ENCODE peak calls at places on chromosomes 4 and X, in six cellular contexts. One of them, this sample, is unnamed.

GRCh38 chrX:18394477-18394876 is 30.9 kb upstream of the CDKL5 start:
- DNase-seq in cardiac muscle cell: no peak
- DNase-seq in epithelial cell of esophagus: no peak
- DNase-seq in mucosa of descending colon: no peak
- DNase-seq in PC-9: no peak
- DNase-seq in upper lobe of right lung: no peak
- DNase-seq in this sample: no peak

GRCh38 chrX:105745863-105746262 is 76.5 kb upstream of the NRK start:
- DNase-seq in epithelial cell of esophagus: peak
- DNase-seq in upper lobe of right lung: no peak
- DNase-seq in PC-9: peak
- DNase-seq in mucosa of descending colon: no peak
- DNase-seq in cardiac muscle cell: no peak
- DNase-seq in this sample: peak

GRCh38 chr4:128854433-128854832 is 44.9 kb downstream of the JADE1 start:
- DNase-seq in upper lobe of right lung: no peak
- DNase-seq in PC-9: no peak
- DNase-seq in mucosa of descending colon: no peak
- DNase-seq in epithelial cell of esophagus: no peak
- DNase-seq in cardiac muscle cell: no peak
- DNase-seq in this sample: no peak

GRCh38 chr4:156778606-156779005 is 193.0 kb downstream of the PDGFC start:
- DNase-seq in upper lobe of right lung: no peak
- DNase-seq in cardiac muscle cell: no peak
- DNase-seq in PC-9: peak
- DNase-seq in epithelial cell of esophagus: peak
- DNase-seq in mucosa of descending colon: no peak
- DNase-seq in this sample: peak

GRCh38 chrX:29862126-29862664 is 353.2 kb upstream of the MAGEB2 start:
- DNase-seq in epithelial cell of esophagus: no peak
- DNase-seq in upper lobe of right lung: no peak
- DNase-seq in cardiac muscle cell: no peak
- DNase-seq in PC-9: no peak
- DNase-seq in mucosa of descending colon: no peak
- DNase-seq in this sample: no peak

GRCh38 chr4:21697583-21697982 is 251.0 kb downstream of the KCNIP4 start:
- DNase-seq in PC-9: no peak
- DNase-seq in cardiac muscle cell: peak
- DNase-seq in upper lobe of right lung: no peak
- DNase-seq in epithelial cell of esophagus: peak
- DNase-seq in mucosa of descending colon: peak
- DNase-seq in this sample: peak

GRCh38 chrX:36898301-36898700 is 109.9 kb upstream of the FAM47C start:
- DNase-seq in upper lobe of right lung: no peak
- DNase-seq in mucosa of descending colon: no peak
- DNase-seq in PC-9: no peak
- DNase-seq in cardiac muscle cell: peak
- DNase-seq in epithelial cell of esophagus: peak
- DNase-seq in this sample: peak

GRCh38 chr4:110527156-110527555 is 51.2 kb downstream of the ENPEP start:
- DNase-seq in cardiac muscle cell: no peak
- DNase-seq in PC-9: no peak
- DNase-seq in epithelial cell of esophagus: no peak
- DNase-seq in upper lobe of right lung: no peak
- DNase-seq in mucosa of descending colon: no peak
- DNase-seq in this sample: no peak

GRCh38 chr4:8315343-8316250 is 46.0 kb downstream of the HTRA3 start:
- DNase-seq in epithelial cell of esophagus: peak
- DNase-seq in cardiac muscle cell: peak
- DNase-seq in PC-9: peak
- DNase-seq in mucosa of descending colon: no peak
- DNase-seq in upper lobe of right lung: peak
- DNase-seq in this sample: peak

GRCh38 chr4:25767877-25768475 is 94.8 kb downstream of the SEL1L3 start:
- DNase-seq in PC-9: no peak
- DNase-seq in upper lobe of right lung: no peak
- DNase-seq in epithelial cell of esophagus: peak
- DNase-seq in cardiac muscle cell: peak
- DNase-seq in mucosa of descending colon: no peak
- DNase-seq in this sample: peak

GRCh38 chrX:118459494-118459893 is 36.1 kb upstream of the DOCK11 start:
- DNase-seq in mucosa of descending colon: no peak
- DNase-seq in epithelial cell of esophagus: peak
- DNase-seq in upper lobe of right lung: no peak
- DNase-seq in PC-9: peak
- DNase-seq in cardiac muscle cell: peak
- DNase-seq in this sample: peak

GRCh38 chrX:42752730-42753129 is 25.2 kb downstream of the PPP1R2C start:
- DNase-seq in mucosa of descending colon: no peak
- DNase-seq in cardiac muscle cell: no peak
- DNase-seq in epithelial cell of esophagus: no peak
- DNase-seq in upper lobe of right lung: no peak
- DNase-seq in PC-9: no peak
- DNase-seq in this sample: no peak

GRCh38 chrX:16278927-16279326 is 111.6 kb downstream of the MAGEB17 start:
- DNase-seq in PC-9: no peak
- DNase-seq in upper lobe of right lung: no peak
- DNase-seq in cardiac muscle cell: no peak
- DNase-seq in mucosa of descending colon: no peak
- DNase-seq in epithelial cell of esophagus: no peak
- DNase-seq in this sample: peak

GRCh38 chr4:3635090-3635820 is 103.0 kb upstream of the LRPAP1 start:
- DNase-seq in upper lobe of right lung: no peak
- DNase-seq in mucosa of descending colon: peak
- DNase-seq in PC-9: no peak
- DNase-seq in cardiac muscle cell: no peak
- DNase-seq in epithelial cell of esophagus: no peak
- DNase-seq in this sample: no peak

GRCh38 chr4:184384056-184384809 is 90.1 kb downstream of the IRF2 start:
- DNase-seq in mucosa of descending colon: peak
- DNase-seq in cardiac muscle cell: peak
- DNase-seq in PC-9: peak
- DNase-seq in epithelial cell of esophagus: peak
- DNase-seq in upper lobe of right lung: no peak
- DNase-seq in this sample: peak

GRCh38 chr4:26300314-26301307 is 20.2 kb upstream of the RBPJ start:
- DNase-seq in epithelial cell of esophagus: no peak
- DNase-seq in cardiac muscle cell: no peak
- DNase-seq in upper lobe of right lung: no peak
- DNase-seq in mucosa of descending colon: no peak
- DNase-seq in PC-9: no peak
- DNase-seq in this sample: no peak

GRCh38 chr4:8387615-8388266 is 52.8 kb downstream of the ACOX3 start:
- DNase-seq in epithelial cell of esophagus: peak
- DNase-seq in PC-9: peak
- DNase-seq in mucosa of descending colon: peak
- DNase-seq in cardiac muscle cell: no peak
- DNase-seq in upper lobe of right lung: no peak
- DNase-seq in this sample: peak

GRCh38 chr4:88008624-88009235 is 1.3 kb downstream of the PKD2 start:
- DNase-seq in PC-9: no peak
- DNase-seq in mucosa of descending colon: no peak
- DNase-seq in upper lobe of right lung: no peak
- DNase-seq in epithelial cell of esophagus: no peak
- DNase-seq in cardiac muscle cell: no peak
- DNase-seq in this sample: no peak

GRCh38 chr4:97153042-97153441 is 990.2 kb downstream of the STPG2 start:
- DNase-seq in PC-9: no peak
- DNase-seq in epithelial cell of esophagus: peak
- DNase-seq in upper lobe of right lung: no peak
- DNase-seq in mucosa of descending colon: no peak
- DNase-seq in cardiac muscle cell: peak
- DNase-seq in this sample: peak

GRCh38 chr4:125011646-125012045 is 299.1 kb upstream of the ANKRD50 start:
- DNase-seq in upper lobe of right lung: no peak
- DNase-seq in cardiac muscle cell: no peak
- DNase-seq in mucosa of descending colon: no peak
- DNase-seq in epithelial cell of esophagus: no peak
- DNase-seq in PC-9: no peak
- DNase-seq in this sample: no peak

DNA sequence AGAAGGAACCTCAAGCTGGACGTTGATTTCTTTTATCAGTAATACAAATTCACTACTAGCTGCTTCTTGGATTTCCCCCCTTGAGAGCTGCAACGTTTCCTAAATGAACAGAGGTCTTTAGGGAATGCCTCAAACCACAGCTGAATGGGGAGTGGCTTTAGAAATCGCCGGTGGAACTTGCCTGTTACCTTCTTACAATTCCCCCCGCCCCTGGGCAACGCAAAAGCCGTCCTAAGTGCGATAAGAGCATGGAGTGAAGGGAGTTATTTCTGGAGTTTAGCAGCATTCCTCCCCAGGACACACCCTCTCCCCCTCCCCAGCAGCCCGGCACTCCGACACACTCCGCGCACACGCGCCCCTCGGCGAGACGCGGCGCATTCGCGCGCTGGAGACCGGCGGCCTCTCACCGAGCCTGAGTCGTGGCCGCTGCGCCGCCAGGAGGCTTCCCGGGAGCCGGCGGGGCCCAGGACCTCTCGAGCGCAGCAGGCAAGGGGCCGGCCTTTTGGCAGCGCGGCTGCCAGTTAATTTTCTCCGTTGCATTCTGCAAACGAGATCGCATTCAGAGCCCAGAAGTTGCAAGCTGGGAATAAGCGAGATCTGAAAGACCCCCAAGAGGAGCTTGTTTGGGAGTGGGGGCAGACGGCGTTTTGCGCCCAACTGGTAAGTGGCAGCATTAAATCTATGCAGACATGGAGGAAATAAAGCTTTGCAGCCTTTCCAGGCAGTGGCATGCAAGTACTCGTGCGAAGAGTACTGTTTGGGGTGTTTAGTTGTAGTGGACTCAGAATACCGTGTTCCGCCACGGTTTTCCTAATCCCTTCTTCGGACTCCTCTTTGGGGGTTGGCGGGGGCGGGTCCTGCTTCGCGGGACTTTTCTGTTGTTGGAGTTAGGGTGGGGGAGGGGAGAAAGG is 134.6 kb downstream of the PALLD start:
- DNase-seq in mucosa of descending colon: peak
- DNase-seq in cardiac muscle cell: peak
- DNase-seq in epithelial cell of esophagus: peak
- DNase-seq in PC-9: peak
- DNase-seq in upper lobe of right lung: peak
- DNase-seq in this sample: peak
- TF ChIP-seq CTCF in mucosa of descending colon: no peak
- TF ChIP-seq CTCF in cardiac muscle cell: peak
- TF ChIP-seq CTCF in epithelial cell of esophagus: peak
- TF ChIP-seq CTCF in PC-9: no peak
- TF ChIP-seq CTCF in upper lobe of right lung: peak
- TF ChIP-seq CTCF in this sample: peak

DNA sequence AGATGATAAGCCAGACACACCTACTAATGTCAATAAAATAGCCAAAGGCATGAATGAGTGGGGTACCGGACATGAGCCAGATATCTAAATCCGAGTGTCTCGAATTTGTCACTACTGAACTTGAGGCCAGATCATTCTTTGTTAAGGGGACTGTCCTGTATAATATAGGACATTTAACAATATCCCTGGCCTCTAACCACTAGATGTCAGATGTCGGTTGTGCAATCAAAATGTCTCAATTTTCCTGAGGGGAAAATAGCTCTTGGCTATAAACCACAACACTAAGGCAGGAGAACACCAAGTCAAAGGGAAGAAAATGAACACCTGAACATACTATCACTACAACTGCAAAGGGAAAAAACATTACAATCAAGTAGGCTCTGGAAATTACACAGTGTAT is 154.5 kb downstream of the GPM6A start:
- DNase-seq in upper lobe of right lung: no peak
- DNase-seq in cardiac muscle cell: no peak
- DNase-seq in epithelial cell of esophagus: no peak
- DNase-seq in PC-9: no peak
- DNase-seq in mucosa of descending colon: no peak
- DNase-seq in this sample: peak
- TF ChIP-seq CTCF in upper lobe of right lung: no peak
- TF ChIP-seq CTCF in cardiac muscle cell: no peak
- TF ChIP-seq CTCF in epithelial cell of esophagus: no peak
- TF ChIP-seq CTCF in PC-9: no peak
- TF ChIP-seq CTCF in mucosa of descending colon: no peak
- TF ChIP-seq CTCF in this sample: no peak

DNA sequence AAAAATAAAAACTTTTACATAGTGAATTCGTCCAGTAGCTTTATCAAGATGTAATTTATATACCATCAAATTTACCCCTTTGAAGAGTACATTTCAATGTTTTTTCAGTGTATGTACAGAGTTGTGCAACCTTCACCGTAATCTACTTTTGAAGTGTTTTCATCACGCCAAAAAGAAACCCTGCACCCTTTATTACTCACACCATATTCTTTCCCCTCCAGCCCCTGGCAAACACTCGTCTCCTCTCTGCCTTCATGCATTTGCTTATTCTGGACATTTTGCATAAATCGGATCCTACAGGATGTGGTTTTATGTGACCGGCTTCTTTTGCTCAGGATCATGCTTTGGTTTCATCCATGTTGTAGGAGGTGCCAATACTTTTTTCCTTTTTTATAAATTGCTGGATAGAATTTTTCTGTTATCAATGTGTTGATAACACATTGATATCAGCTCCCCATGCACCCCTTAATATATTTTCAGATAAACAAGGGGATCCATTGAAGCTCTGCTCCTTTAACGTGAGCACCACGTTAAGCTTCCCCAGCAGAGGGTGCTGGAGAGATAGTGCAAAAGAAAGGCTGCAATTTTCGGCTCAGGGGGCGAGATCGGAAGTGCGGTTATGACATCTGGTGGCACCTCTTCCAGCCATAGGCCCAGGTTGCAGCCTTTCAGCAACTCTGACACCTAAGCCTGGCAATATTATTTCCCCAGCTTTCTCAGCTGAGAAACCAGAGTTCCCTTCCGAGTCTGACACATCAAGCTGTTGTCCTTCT is 100.1 kb upstream of the VCX3B start:
- DNase-seq in upper lobe of right lung: no peak
- DNase-seq in PC-9: no peak
- DNase-seq in cardiac muscle cell: peak
- DNase-seq in mucosa of descending colon: no peak
- DNase-seq in epithelial cell of esophagus: peak
- DNase-seq in this sample: peak
- TF ChIP-seq CTCF in upper lobe of right lung: peak
- TF ChIP-seq CTCF in PC-9: peak
- TF ChIP-seq CTCF in cardiac muscle cell: peak
- TF ChIP-seq CTCF in mucosa of descending colon: no peak
- TF ChIP-seq CTCF in epithelial cell of esophagus: peak
- TF ChIP-seq CTCF in this sample: peak

GRCh38 chrX:14412686-14413085 is 116.7 kb upstream of the GLRA2 start:
- DNase-seq in PC-9: no peak
- DNase-seq in epithelial cell of esophagus: peak
- DNase-seq in mucosa of descending colon: no peak
- DNase-seq in cardiac muscle cell: no peak
- DNase-seq in upper lobe of right lung: no peak
- DNase-seq in this sample: peak

GRCh38 chrX:14406225-14406624 is 123.1 kb upstream of the GLRA2 start:
- DNase-seq in mucosa of descending colon: no peak
- DNase-seq in PC-9: no peak
- DNase-seq in cardiac muscle cell: no peak
- DNase-seq in epithelial cell of esophagus: no peak
- DNase-seq in upper lobe of right lung: no peak
- DNase-seq in this sample: no peak

DNA sequence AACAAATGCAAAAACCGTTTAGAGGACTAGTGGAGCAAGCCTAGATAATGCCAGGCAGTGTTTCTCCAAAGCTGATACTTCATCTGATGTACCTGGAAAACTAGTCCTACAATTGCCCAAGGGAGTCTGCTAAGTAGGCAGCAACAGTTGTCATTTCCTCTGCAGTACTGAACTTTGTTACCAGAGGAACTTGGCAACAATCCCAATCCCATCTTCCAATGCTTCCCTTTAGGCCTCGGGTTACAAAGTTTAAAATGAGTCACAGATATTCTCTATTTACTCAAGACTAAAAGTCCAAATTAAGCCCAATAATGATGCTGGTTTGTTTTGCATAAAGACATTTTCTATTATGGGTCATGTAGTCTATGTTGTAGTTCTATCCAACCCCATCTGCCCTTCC is 120.0 kb upstream of the GLRA2 start:
- DNase-seq in mucosa of descending colon: no peak
- DNase-seq in upper lobe of right lung: no peak
- DNase-seq in cardiac muscle cell: no peak
- DNase-seq in epithelial cell of esophagus: peak
- DNase-seq in PC-9: peak
- DNase-seq in this sample: peak
- TF ChIP-seq CTCF in mucosa of descending colon: no peak
- TF ChIP-seq CTCF in upper lobe of right lung: no peak
- TF ChIP-seq CTCF in cardiac muscle cell: no peak
- TF ChIP-seq CTCF in epithelial cell of esophagus: no peak
- TF ChIP-seq CTCF in PC-9: no peak
- TF ChIP-seq CTCF in this sample: no peak

This sample was measured in MCF 10A.